ENCODE peak calls at places on chromosomes 16 and 17, in seven cellular contexts. K is small intestine; U is fibroblast of the conjunctiva; F is NCI-H1092; I is stimulated activated CD4-positive, alpha-beta T cell treated with anti-CD3 and anti-CD28 coated beads, Interleukin-2, amount 100 ng/mL, for 48 hours; A is DMS79; N is Peyer's patch. O is an unnamed sample.

GRCh38 chr17:66326476-66327047 is 24.1 kb downstream of the PRKCA start:
- DNase-seq in K (no peak), A (no peak), N (no peak), I (no peak), F (no peak), U (no peak), O (no peak)

GRCh38 chr16:27179500-27180072 is 23.7 kb upstream of the KDM8 start:
- DNase-seq in K (peak), A (no peak), N (peak), I (peak), F (peak), U (peak), O (no peak)

GRCh38 chr16:50275428-50276127 is 9.2 kb downstream of the ADCY7 start:
- DNase-seq in A (no peak), U (no peak), F (no peak), I (no peak), N (no peak), K (no peak), O (no peak)

GRCh38 chr16:72829846-72830620 is 217.9 kb downstream of the ZFHX3 start:
- DNase-seq in N (no peak), A (no peak), F (no peak), I (no peak), U (no peak), K (no peak), O (no peak)

GRCh38 chr17:75240394-75241142 is 20.8 kb downstream of the GGA3 start:
- DNase-seq in N (no peak), K (no peak), F (no peak), U (no peak), A (no peak), I (no peak), O (no peak)

GRCh38 chr16:15509593-15510520 is 75.5 kb downstream of the BMERB1 start:
- DNase-seq in F (no peak), N (no peak), A (no peak), U (no peak), I (no peak), K (no peak), O (no peak)

GRCh38 chr17:69058165-69058564 is 2.6 kb downstream of the ABCA9 start:
- DNase-seq in A (no peak), F (no peak), I (no peak), U (no peak), K (peak), N (no peak), O (no peak)

GRCh38 chr16:21264226-21265036 is 13.7 kb downstream of the CRYM start:
- DNase-seq in I (no peak), K (no peak), A (no peak), U (no peak), F (no peak), N (no peak), O (no peak)

GRCh38 chr16:2214721-2214970 is at the start of gene PGP:
- DNase-seq in N (no peak), K (no peak), F (no peak), A (no peak), U (no peak), I (no peak), O (no peak)

GRCh38 chr16:57938936-57939871 is 31.7 kb downstream of the CNGB1 start:
- DNase-seq in N (no peak), F (no peak), A (no peak), U (peak), K (no peak), I (no peak), O (no peak)

GRCh38 chr17:69672924-69673323 is 258.4 kb downstream of the MAP2K6 start:
- DNase-seq in K (no peak), A (no peak), I (no peak), N (no peak), F (no peak), U (peak), O (no peak)

GRCh38 chr17:2803971-2804370 is 7.7 kb downstream of the RAP1GAP2 start:
- DNase-seq in I (no peak), F (no peak), U (no peak), N (no peak), K (no peak), A (no peak), O (no peak)

GRCh38 chr17:51036084-51036483 is 84.6 kb downstream of the SPAG9 start:
- DNase-seq in U (no peak), N (no peak), A (no peak), F (no peak), I (no peak), K (no peak), O (no peak)

GRCh38 chr16:24504467-24505345 is 34.7 kb upstream of the RBBP6 start:
- DNase-seq in K (peak), I (peak), F (peak), N (peak), A (peak), U (peak), O (no peak)

GRCh38 chr17:45883063-45883462 is 11.3 kb upstream of the MAPT start:
- DNase-seq in U (no peak), A (no peak), I (no peak), K (no peak), F (no peak), N (no peak), O (no peak)

GRCh38 chr17:75109047-75109406 is 742 bp upstream of the ARMC7 start:
- DNase-seq in F (no peak), A (no peak), K (no peak), U (no peak), N (no peak), I (no peak), O (no peak)

GRCh38 chr17:62619413-62620155 is 7.9 kb upstream of the MRC2 start:
- DNase-seq in A (no peak), N (no peak), I (no peak), U (no peak), K (no peak), F (no peak), O (no peak)